ENCODE peak calls at places on chromosomes 16 and 17, in ten cellular contexts. U is posterior vena cava; D is activated CD4-positive, alpha-beta T cell treated with anti-CD3 and anti-CD28 coated beads for 48 hours; C is epithelial cell of esophagus; B is brain microvascular endothelial cell; J is NCI-H1930; Q is fibroblast of lung; M is stromal cell of bone marrow; P is activated naive CD8-positive, alpha-beta T cell treated with anti-CD3 and anti-CD28 coated beads for 36 hours; G is T-cell. R is an unnamed sample.
A peak's percentile ranks its signal among the peaks of the same experiment; 100 is the strongest.

GRCh38 chr17:77186141-77186604 is 45.4 kb downstream of the SEC14L1 start:
- DNase-seq in U (no peak), D (peak; percentile 25), C (no peak), B (no peak), J (no peak), Q (no peak), M (no peak), P (peak; percentile 69), G (no peak), R (no peak)

GRCh38 chr17:79654960-79655382 is 44.1 kb upstream of the RBFOX3 start:
- DNase-seq in U (no peak), D (no peak), C (no peak), B (no peak), J (no peak), Q (no peak), M (no peak), P (no peak), G (no peak), R (no peak)

GRCh38 chr16:24700549-24701392 is 28.7 kb upstream of the TNRC6A start:
- DNase-seq in U (peak; percentile 89), D (no peak), C (peak; percentile 91), B (peak; percentile 92), J (no peak), Q (peak; percentile 99), M (peak; percentile 98), P (no peak), G (no peak), R (peak; percentile 97)

GRCh38 chr17:18017958-18018357 is 21.0 kb downstream of the ATPAF2 start:
- DNase-seq in U (no peak), D (no peak), C (no peak), B (peak; percentile 77), J (no peak), Q (peak; percentile 71), M (no peak), P (no peak), G (no peak), R (no peak)

GRCh38 chr16:87570938-87571867 is 31.1 kb upstream of the JPH3 start:
- DNase-seq in U (peak; percentile 89), D (peak; percentile 51), C (peak; percentile 37), B (no peak), J (no peak), Q (peak; percentile 88), M (peak; percentile 47), P (peak; percentile 39), G (no peak), R (peak; percentile 28)

GRCh38 chr16:30121741-30122620 is 1.0 kb downstream of the MAPK3 start:
- DNase-seq in U (peak; percentile 93), D (no peak), C (no peak), B (peak; percentile 31), J (no peak), Q (no peak), M (peak; percentile 28), P (no peak), G (no peak), R (no peak)

GRCh38 chr17:6677158-6677831 is 25.7 kb downstream of the C17orf100 start:
- DNase-seq in U (peak; percentile 66), D (no peak), C (peak; percentile 39), B (peak; percentile 26), J (no peak), Q (peak; percentile 68), M (peak; percentile 31), P (no peak), G (no peak), R (no peak)

GRCh38 chr17:38719943-38720641 is 10.0 kb upstream of the CISD3 start:
- DNase-seq in U (no peak), D (no peak), C (no peak), B (no peak), J (no peak), Q (no peak), M (no peak), P (no peak), G (no peak), R (no peak)

GRCh38 chr17:29615492-29616299 is 7.0 kb downstream of the CORO6 start:
- DNase-seq in U (peak; percentile 95), D (peak; percentile 89), C (peak; percentile 90), B (peak; percentile 68), J (no peak), Q (peak; percentile 79), M (no peak), P (peak; percentile 87), G (peak; percentile 82), R (peak; percentile 62)

GRCh38 chr16:20884240-20884556 is 16.0 kb downstream of the DCUN1D3 start:
- DNase-seq in U (no peak), D (peak; percentile 58), C (peak; percentile 50), B (peak; percentile 29), J (no peak), Q (peak; percentile 85), M (peak; percentile 64), P (peak; percentile 14), G (no peak), R (peak; percentile 61)

GRCh38 chr17:4944554-4945175 is 3.7 kb downstream of the PFN1 start:
- DNase-seq in U (no peak), D (peak; percentile 59), C (no peak), B (no peak), J (no peak), Q (no peak), M (no peak), P (peak; percentile 53), G (no peak), R (no peak)

GRCh38 chr16:53534206-53534605 is 31.2 kb upstream of the AKTIP start:
- DNase-seq in U (no peak), D (no peak), C (no peak), B (no peak), J (no peak), Q (no peak), M (no peak), P (no peak), G (no peak), R (no peak)

R was measured in MCF 10A.